ENCODE peak calls at places on chromosomes 11 and 22, in four cellular contexts. F, T, G and S are unnamed samples.

GRCh38 chr11:94544832-94545640 is 1.3 kb downstream of the FUT4 start:
- DNase-seq in G (peak; percentile 51), T (no peak), F (no peak), S (peak; percentile 7)

GRCh38 chr11:126606484-126606883 is 251.0 kb downstream of the ST3GAL4 start:
- DNase-seq in T (no peak), F (no peak), G (no peak), S (no peak)

GRCh38 chr11:35812850-35813249 is 131.0 kb upstream of the LDLRAD3 start:
- DNase-seq in G (no peak), T (peak; percentile 30), F (no peak), S (no peak)

GRCh38 chr11:1131033-1131911 is 26.5 kb upstream of the MUC5AC start:
- DNase-seq in F (no peak), T (no peak), G (no peak), S (no peak)

GRCh38 chr11:66052664-66052982 is 459 bp downstream of the SF3B2 start:
- DNase-seq in T (no peak), G (no peak), F (no peak), S (no peak)

GRCh38 chr11:128664286-128664685 is 29.6 kb upstream of the FLI1 start:
- DNase-seq in F (no peak), T (no peak), G (no peak), S (no peak)

GRCh38 chr11:19727246-19727645 is 14.6 kb downstream of the NAV2 start:
- DNase-seq in G (no peak), T (no peak), F (no peak), S (no peak)

GRCh38 chr11:85821636-85822035 is 10.7 kb upstream of the SYTL2 start:
- DNase-seq in G (peak; percentile 45), T (no peak), F (no peak), S (peak; percentile 54)

GRCh38 chr22:32281092-32281491 is 25.9 kb upstream of the SLC5A4 start:
- DNase-seq in G (no peak), F (peak; percentile 10), T (no peak), S (no peak)

GRCh38 chr11:59550842-59551650 is 39.7 kb downstream of the OR4D9 start:
- DNase-seq in T (peak; percentile 90), G (peak; percentile 76), F (no peak), S (peak; percentile 68)

GRCh38 chr22:28599693-28600092 is 79.9 kb downstream of the TTC28 start:
- DNase-seq in T (no peak), F (no peak), G (no peak), S (no peak)

GRCh38 chr22:28442264-28442950 is 237.2 kb downstream of the TTC28 start:
- DNase-seq in T (peak; percentile 69), F (no peak), G (peak; percentile 78), S (peak; percentile 58)

GRCh38 chr11:91717169-91717568 is 507.4 kb upstream of the FAT3 start:
- DNase-seq in G (no peak), T (no peak), F (no peak), S (no peak)

GRCh38 chr22:24409707-24410106 is 17.7 kb upstream of the ADORA2A start:
- DNase-seq in F (no peak), T (no peak), G (no peak), S (no peak)

GRCh38 chr11:10459029-10459970 is 4.2 kb downstream of the AMPD3 start:
- DNase-seq in F (no peak), T (no peak), G (no peak), S (no peak)

GRCh38 chr11:108647701-108648527 is 17.0 kb upstream of the DDX10 start:
- DNase-seq in T (peak; percentile 38), F (peak; percentile 18), G (peak; percentile 71), S (peak; percentile 75)

GRCh38 chr11:30322162-30322561 is 742 bp upstream of the ARL14EP start:
- DNase-seq in G (no peak), T (no peak), F (no peak), S (no peak)
- H3K4me3 ChIP-seq in G (no peak overlapping the region), T (peak overlapping the region; percentile 61), F (peak overlapping the region; percentile 77), S (peak overlapping the region; percentile 72)

DNA sequence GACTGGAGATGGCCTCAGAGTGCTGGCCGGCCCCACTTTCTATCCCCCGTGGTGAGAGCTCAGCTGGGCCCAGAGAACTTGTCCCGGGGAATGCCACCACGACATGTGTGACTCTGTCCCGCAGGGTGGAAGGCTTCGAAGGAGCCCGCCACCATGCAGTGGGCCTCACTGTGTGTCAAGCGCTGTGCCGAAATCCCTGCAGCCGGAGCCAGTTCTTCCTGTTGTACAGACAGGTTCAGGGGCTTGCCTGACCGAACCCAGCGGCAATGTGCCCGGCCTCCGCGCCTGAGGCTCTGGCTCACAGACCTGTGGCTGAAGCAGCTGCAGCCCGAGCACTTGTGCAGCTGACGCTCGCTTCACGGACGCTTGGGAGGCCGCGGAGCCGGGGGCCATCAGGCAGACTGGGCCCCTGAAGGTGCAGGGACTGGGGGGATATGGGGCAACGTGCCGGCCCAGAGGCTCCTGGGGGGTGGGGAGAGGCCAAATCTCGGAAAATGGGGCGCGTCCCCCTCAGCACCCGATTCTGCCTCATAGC is 650 bp downstream of the PPM1F start:
- DNase-seq in F (no peak), T (no peak), G (peak; percentile 44), S (peak; percentile 46)
- H3K4me1 ChIP-seq in F (peaks cover 4% of the 10 kb centered on the region), T (peaks cover 3% of the 10 kb centered on the region), G (peaks cover 18% of the 10 kb centered on the region), S (no peaks in the 10 kb centered on the region)

DNA sequence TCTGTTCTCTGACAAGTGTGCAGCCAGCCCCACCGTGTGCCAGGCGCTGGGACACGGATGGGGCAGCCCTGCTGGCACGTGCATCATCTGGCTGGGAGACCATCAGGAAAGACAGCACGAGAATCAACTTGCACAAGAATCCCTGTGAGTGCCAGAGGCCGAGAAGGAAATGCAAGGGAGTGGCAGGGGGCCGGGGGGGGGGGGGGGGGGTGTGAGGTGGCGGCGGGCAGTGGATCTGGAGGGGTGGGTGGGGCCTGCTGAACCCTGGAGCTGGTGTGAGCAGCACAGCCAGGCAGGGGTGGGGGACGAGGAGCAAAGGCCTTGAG is 14.0 kb upstream of the FLRT1 start:
- DNase-seq in T (no peak), F (no peak), G (no peak), S (peak; percentile 74)
- H3K4me3 ChIP-seq in T (no peak overlapping the region), F (no peak overlapping the region), G (no peak overlapping the region), S (no peak overlapping the region)

DNA sequence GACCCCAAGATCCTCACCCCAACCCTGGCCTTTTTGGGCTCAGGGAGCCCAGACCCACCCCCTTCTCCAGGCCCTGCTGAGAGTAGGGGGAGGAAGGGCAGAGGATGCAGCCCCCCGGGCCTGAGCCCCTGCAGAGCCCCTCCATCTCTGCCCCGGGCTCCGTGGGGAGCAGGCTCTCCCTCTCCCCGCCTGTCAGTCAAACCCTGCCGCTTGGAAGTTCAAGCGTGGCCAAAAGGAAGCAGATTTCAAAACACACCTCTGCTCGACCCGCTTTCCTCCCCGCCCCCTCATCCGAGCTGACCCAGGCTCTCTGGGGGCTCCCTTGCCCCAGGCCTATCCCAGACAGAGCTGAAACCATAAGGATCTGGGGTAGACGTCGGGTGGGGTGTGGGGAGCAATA is 39.0 kb upstream of the CD82 start:
- DNase-seq in F (no peak), G (no peak), T (no peak), S (no peak)
- H3K4me1 ChIP-seq in F (peaks cover 17% of the 10 kb centered on the region), G (no peaks in the 10 kb centered on the region), T (no peaks in the 10 kb centered on the region), S (no peaks in the 10 kb centered on the region)

DNA sequence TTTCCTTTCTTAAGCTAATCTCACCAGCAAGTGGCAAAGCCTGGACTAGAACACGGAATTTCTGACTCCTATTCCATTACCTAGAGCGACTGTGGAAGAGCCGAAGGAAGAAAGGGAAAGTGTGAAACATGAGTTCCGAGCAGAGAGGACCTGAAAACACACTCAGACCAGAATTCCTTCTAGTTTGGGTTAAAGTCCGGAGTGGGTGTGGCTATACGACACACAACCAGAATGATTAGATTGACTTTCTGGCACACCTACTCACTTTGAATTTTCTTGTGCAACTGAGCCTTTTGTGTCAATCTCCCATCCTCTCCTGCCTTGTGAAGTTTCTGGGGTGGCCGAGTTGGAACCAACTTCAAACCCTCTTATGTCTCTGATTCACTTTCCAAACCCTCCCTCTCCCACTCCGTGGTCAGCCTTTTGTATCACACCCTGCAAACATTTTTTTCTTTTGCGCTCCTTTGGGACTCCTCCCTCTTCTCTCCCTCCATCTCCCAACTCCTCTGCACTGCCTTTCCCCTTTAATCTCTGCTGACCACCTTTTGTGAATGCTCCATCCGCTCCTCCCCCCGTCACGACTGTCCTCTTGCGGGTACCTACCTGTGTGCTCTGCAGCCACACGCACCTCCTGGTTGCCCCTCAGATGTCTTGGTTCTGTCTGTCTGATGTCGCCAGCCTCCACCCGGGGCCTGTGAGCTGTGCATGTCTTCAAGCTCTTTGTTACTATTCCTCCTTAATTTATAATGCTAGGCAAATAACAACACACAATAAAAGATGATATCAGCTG is 86.3 kb upstream of the BLID start:
- DNase-seq in G (no peak), T (peak; percentile 46), F (no peak), S (no peak)
- H3K4me3 ChIP-seq in G (peak overlapping the region; percentile 19), T (peak overlapping the region; percentile 49), F (peak overlapping the region; percentile 38), S (peak overlapping the region; percentile 14)

DNA sequence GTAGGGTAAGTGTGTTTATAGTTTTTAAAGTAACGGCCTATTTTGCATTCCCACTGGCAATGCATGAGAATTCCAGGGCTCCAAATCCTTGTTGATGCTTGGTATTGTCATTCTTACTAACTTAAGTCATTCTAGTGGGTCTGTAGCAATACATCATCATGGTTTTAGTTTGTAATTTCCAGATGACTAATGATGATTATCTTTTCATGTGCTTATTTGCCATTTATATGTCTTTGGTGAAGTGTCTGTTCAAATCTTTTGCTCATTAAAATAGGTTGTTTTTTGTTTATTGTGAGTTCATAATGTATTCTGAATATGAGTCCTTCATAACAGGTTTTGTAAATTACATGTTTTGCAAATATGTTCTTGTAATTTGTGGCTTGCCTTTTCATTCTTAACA is 31.2 kb downstream of the MTMR3 start:
- DNase-seq in F (no peak), G (no peak), T (no peak), S (no peak)
- H3K4me1 ChIP-seq in F (peaks cover 66% of the 10 kb centered on the region), G (peaks cover 53% of the 10 kb centered on the region), T (no peaks in the 10 kb centered on the region), S (peaks cover 4% of the 10 kb centered on the region)

DNA sequence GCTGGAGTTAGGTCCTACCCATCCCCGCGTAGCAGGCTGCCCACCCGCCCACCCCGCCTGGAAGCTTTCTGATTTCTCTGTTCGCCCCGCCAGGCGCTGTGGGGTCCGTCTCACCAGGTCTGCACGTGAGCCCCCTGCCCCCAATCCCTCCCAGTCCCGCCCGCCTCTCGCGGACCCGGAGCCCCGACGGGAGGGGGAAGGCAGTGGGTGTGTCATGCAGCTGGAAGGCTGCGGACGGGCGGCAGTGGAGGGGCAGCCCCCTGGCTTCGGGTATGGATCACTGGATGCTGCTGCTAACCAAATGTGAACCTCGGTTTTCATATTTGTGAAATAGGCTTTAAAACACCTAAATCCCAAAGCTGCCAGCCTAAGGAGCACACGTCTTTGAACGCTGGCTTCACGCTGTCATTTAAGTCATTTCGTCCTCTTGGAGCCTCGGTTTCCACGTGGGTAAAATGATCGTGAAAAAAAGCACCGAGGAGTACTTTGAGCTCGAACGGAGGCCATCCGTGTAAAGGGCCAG is 568 bp upstream of the BIK start:
- DNase-seq in G (no peak), T (no peak), F (no peak), S (no peak)
- H3K4me3 ChIP-seq in G (no peak overlapping the region), T (no peak overlapping the region), F (peak overlapping the region; percentile 73), S (peak overlapping the region; percentile 59)